ENCODE peak calls at places on chromosome 4, in eight cellular contexts. B is Caco-2, H is NT2/D1, A is mesenchymal stem cell, X is lower lobe of right lung, V is lung, Z is psoas muscle, M is transverse colon. Y is an unnamed sample. For H3K4me1 and H3K27me3, the result is how much of the 10 kb centered on the place peaks cover.

GRCh38 chr4:67929447-67929846 is 33.8 kb downstream of the TMPRSS11A start:
- DNase-seq in B (no peak), H (no peak), A (no peak), X (no peak), V (no peak), Z (no peak), M (no peak), Y (peak)

GRCh38 chr4:86934147-86934771 is 552 bp upstream of the AFF1 start:
- DNase-seq in B (peak), H (no peak), A (no peak), X (no peak), V (no peak), Z (no peak), M (peak), Y (no peak)

GRCh38 chr4:140342620-140343019 is 30.8 kb upstream of the SCOC start:
- DNase-seq in B (no peak), H (no peak), A (no peak), X (no peak), V (no peak), Z (no peak), M (no peak), Y (no peak)

GRCh38 chr4:136007991-136008390 is 1524.3 kb downstream of the PCDH18 start:
- DNase-seq in B (no peak), H (no peak), A (no peak), X (no peak), V (no peak), Z (no peak), M (no peak), Y (no peak)

GRCh38 chr4:84167579-84167978 is 331.5 kb downstream of the NKX6-1 start:
- DNase-seq in B (no peak), H (no peak), A (peak), X (no peak), V (no peak), Z (no peak), M (no peak), Y (no peak)

GRCh38 chr4:40564815-40565505 is 64.7 kb downstream of the RBM47 start:
- DNase-seq in B (no peak), H (no peak), A (peak), X (no peak), V (no peak), Z (no peak), M (no peak), Y (peak)

GRCh38 chr4:95547708-95548471 is 883 bp downstream of the UNC5C start:
- DNase-seq in B (no peak), H (no peak), A (peak), X (peak), V (no peak), Z (peak), M (peak), Y (peak)

GRCh38 chr4:73430188-73430587 is 5.8 kb upstream of the AFP start:
- DNase-seq in B (no peak), H (no peak), A (no peak), X (no peak), V (no peak), Z (no peak), M (no peak), Y (no peak)

GRCh38 chr4:28555851-28556250 is 1695.2 kb downstream of the STIM2 start:
- DNase-seq in B (no peak), H (no peak), A (peak), X (no peak), V (no peak), Z (no peak), M (no peak), Y (no peak)

GRCh38 chr4:56003606-56004005 is 54.9 kb downstream of the CEP135 start:
- DNase-seq in B (no peak), H (no peak), A (no peak), X (no peak), V (no peak), Z (no peak), M (no peak), Y (no peak)

GRCh38 chr4:2511645-2512131 is 24.8 kb upstream of the FAM193A start:
- DNase-seq in B (no peak), H (no peak), A (no peak), X (no peak), V (no peak), Z (no peak), M (no peak), Y (no peak)

GRCh38 chr4:163672751-163673150 is 178.3 kb downstream of the TMA16 start:
- DNase-seq in B (peak), H (no peak), A (no peak), X (no peak), V (no peak), Z (no peak), M (no peak), Y (no peak)

GRCh38 chr4:119833611-119834010 is 205.0 kb upstream of the PDE5A start:
- DNase-seq in B (no peak), H (no peak), A (no peak), X (no peak), V (no peak), Z (no peak), M (no peak), Y (peak)

GRCh38 chr4:137609693-137610450 is 77.6 kb upstream of the PCDH18 start:
- DNase-seq in B (no peak), H (no peak), A (peak), X (no peak), V (no peak), Z (no peak), M (no peak), Y (peak)

GRCh38 chr4:136687596-136687995 is 844.7 kb downstream of the PCDH18 start:
- DNase-seq in B (no peak), H (no peak), A (no peak), X (no peak), V (no peak), Z (no peak), M (no peak), Y (no peak)

GRCh38 chr4:185115827-185116232 is 27.2 kb upstream of the SLC25A4 start:
- DNase-seq in B (peak), H (no peak), A (peak), X (no peak), V (peak), Z (peak), M (peak), Y (peak)

GRCh38 chr4:74588350-74588749 is 143.4 kb downstream of the AREG start:
- DNase-seq in B (no peak), H (no peak), A (no peak), X (no peak), V (no peak), Z (no peak), M (no peak), Y (no peak)

GRCh38 chr4:8026455-8026854 is 86.8 kb upstream of the AFAP1 start:
- DNase-seq in B (no peak), H (no peak), A (no peak), X (no peak), V (no peak), Z (no peak), M (no peak), Y (no peak)
- H3K4me1 ChIP-seq in B (under half), H (under half), A (under half), X (under half), V (under half), Z (under half), M (under half), Y (under half)

GRCh38 chr4:127618427-127618826 is 14.3 kb upstream of the INTU start:
- DNase-seq in B (no peak), H (no peak), A (no peak), X (no peak), V (no peak), Z (no peak), M (no peak), Y (no peak)
- H3K27me3 ChIP-seq in B (under half), H (under half), A (half or more), X (under half), V (under half), Z (under half), M (under half), Y (under half)

GRCh38 chr4:183344523-183345255 is 22.5 kb upstream of the CLDN24 start:
- DNase-seq in B (no peak), H (no peak), A (no peak), X (no peak), V (no peak), Z (no peak), M (no peak), Y (no peak)

GRCh38 chr4:183347586-183347985 is 25.4 kb upstream of the CLDN24 start:
- DNase-seq in B (no peak), H (no peak), A (peak), X (no peak), V (no peak), Z (no peak), M (no peak), Y (peak)

GRCh38 chr4:183345261-183345660 is 23.0 kb upstream of the CLDN24 start:
- DNase-seq in B (no peak), H (no peak), A (no peak), X (no peak), V (no peak), Z (no peak), M (no peak), Y (no peak)

GRCh38 chr4:183343730-183344129 is 21.5 kb upstream of the CLDN24 start:
- DNase-seq in B (no peak), H (no peak), A (no peak), X (no peak), V (no peak), Z (no peak), M (no peak), Y (no peak)

DNA sequence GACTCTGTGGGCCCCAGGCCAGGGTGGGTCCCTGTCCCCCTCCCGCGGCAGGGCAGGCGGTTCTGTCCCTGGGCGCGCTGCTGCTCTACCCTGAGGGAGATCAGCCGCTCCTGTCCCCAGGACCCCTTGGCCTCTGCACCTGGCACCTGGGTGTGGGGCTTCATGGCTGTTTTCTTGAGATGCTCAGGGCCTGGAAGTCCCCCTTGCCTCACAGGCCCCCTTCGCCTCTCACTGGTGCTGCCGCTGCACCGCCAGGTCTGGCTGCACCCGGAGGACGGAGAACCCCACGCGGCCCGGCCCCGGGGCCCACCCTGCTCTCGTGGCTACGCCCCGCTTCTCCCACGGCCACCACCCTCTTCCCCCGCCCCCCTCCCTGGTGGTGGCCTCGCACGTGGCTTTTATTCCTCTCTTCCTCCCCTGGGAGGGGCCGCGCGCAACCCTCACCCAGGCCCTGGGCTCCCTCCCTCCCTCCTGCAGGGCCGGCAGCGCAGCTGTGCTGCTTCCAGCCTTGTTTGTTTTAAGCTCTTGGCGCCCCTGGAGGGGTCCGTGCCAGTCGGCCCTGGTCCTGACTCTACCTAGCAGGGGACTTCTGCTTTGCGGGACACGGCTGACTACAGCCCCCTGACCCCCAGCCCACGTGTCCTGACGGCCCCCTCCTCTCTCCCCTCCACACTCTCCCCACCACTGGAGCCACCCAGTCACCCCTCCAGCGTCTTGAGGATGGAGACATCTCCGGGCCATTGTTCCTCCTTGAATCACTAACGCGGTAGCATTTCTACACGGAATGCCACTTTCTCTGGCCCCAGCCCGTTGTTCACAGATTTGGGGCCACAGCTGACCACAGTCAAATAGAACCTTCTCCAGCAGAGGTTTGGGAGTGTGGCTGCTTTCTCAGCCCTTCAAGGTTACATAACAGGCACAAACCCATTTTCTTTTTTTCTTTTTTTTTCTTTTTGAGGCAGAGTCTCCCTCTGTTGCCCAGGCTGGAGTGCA is 20.6 kb upstream of the CLDN24 start:
- DNase-seq in B (no peak), H (no peak), A (no peak), X (no peak), V (no peak), Z (peak), M (no peak), Y (no peak)
- H3K4me1 ChIP-seq in B (under half), H (under half), A (under half), X (under half), V (under half), Z (under half), M (under half), Y (under half)

GRCh38 chr4:54662123-54662522 is 4.4 kb downstream of the KIT start:
- DNase-seq in B (no peak), H (no peak), A (no peak), X (no peak), V (no peak), Z (no peak), M (no peak), Y (no peak)

GRCh38 chr4:54660145-54660535 is 2.4 kb downstream of the KIT start:
- DNase-seq in B (no peak), H (no peak), A (no peak), X (no peak), V (no peak), Z (no peak), M (no peak), Y (no peak)

GRCh38 chr4:54661686-54662085 is 3.9 kb downstream of the KIT start:
- DNase-seq in B (no peak), H (no peak), A (peak), X (no peak), V (no peak), Z (no peak), M (no peak), Y (peak)

GRCh38 chr4:54660591-54660990 is 2.8 kb downstream of the KIT start:
- DNase-seq in B (no peak), H (no peak), A (no peak), X (no peak), V (no peak), Z (no peak), M (no peak), Y (no peak)

GRCh38 chr4:54661156-54661555 is 3.4 kb downstream of the KIT start:
- DNase-seq in B (no peak), H (no peak), A (peak), X (no peak), V (no peak), Z (no peak), M (no peak), Y (peak)
- H3K27me3 ChIP-seq in B (under half), H (under half), A (under half), X (under half), V (under half), Z (half or more), M (half or more), Y (under half)

GRCh38 chr4:25914670-25915358 is 794 bp downstream of the SMIM20 start:
- DNase-seq in B (no peak), H (no peak), A (no peak), X (no peak), V (no peak), Z (no peak), M (no peak), Y (no peak)
- H3K4me1 ChIP-seq in B (under half), H (under half), A (under half), X (under half), V (under half), Z (under half), M (under half), Y (under half)

DNA sequence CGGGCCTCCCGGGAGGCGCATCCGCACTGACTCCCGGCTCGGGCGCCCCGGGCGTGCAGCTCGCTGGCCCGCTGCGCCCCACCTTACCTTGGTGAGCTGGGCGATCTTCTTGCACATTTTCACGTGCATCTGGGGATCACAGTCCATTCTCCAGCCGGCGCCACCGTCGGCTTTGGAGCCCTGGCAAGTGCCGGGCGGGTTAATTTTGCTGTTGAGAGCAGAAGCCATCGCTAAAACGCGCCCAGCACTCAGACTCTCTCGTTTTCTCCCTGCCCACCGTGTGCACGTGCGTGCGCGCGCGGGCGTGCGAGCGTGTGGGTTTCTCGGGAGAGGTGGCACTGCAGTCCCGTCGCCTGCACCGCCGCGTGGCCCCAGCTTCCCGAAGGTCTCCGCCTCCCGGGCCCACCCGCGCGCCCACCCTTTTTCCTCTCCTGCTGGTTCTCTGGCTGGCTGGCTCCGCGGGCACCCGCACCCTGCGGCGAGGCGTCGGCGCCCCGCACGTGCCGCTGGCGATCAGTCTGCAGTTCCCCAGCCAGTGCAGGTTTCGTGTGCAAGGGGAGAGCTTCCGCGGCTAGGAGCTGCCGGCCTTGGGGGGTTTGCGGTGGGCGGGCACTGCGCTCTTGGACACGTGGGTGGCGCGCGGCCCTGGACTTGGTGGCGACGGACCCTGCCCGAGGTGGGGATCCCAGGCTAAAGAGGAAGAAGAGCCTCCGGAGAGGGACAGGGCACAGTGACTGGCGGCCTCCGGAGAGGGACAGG is at the start of gene FAM184B:
- DNase-seq in B (no peak), H (no peak), A (peak), X (no peak), V (no peak), Z (peak), M (no peak), Y (peak)
- H3K27me3 ChIP-seq in B (under half), H (under half), A (under half), X (under half), V (under half), Z (under half), M (half or more), Y (under half)

Y was measured in adipocyte.